ENCODE peak calls at places on chromosomes 7 and 10, in seven cellular contexts. O is H1; B is HEK293T; S is neural crest cell; D is aorta; P is stimulated activated CD8-positive, alpha-beta memory T cell treated with anti-CD3 and anti-CD28 coated beads, Interleukin-7, amount 100 ng/mL, for 4 hours; Y is ascending aorta. K is an unnamed sample.

GRCh38 chr10:126536148-126536547 is 134.3 kb downstream of the C10orf90 start:
- DNase-seq in O (no peak), B (no peak), S (no peak), D (no peak), P (no peak), Y (no peak), K (no peak)

GRCh38 chr7:100693312-100694195 is 496 bp downstream of the GIGYF1 start:
- DNase-seq in O (no peak), B (peak; percentile 42), S (no peak), D (peak; percentile 48), P (no peak), Y (no peak), K (peak; percentile 51)

GRCh38 chr10:79159785-79160184 is 91.0 kb downstream of the ZMIZ1 start:
- DNase-seq in O (no peak), B (no peak), S (no peak), D (peak; percentile 88), P (no peak), Y (peak; percentile 89), K (no peak)

GRCh38 chr10:86321568-86321967 is 45.0 kb downstream of the GRID1 start:
- DNase-seq in O (no peak), B (no peak), S (no peak), D (no peak), P (no peak), Y (peak; percentile 8), K (no peak)

GRCh38 chr7:132075573-132075972 is 500.7 kb downstream of the PLXNA4 start:
- DNase-seq in O (no peak), B (no peak), S (no peak), D (no peak), P (no peak), Y (peak; percentile 22), K (no peak)

GRCh38 chr7:83520706-83521105 is 128.2 kb downstream of the SEMA3E start:
- DNase-seq in O (no peak), B (no peak), S (no peak), D (no peak), P (no peak), Y (no peak), K (no peak)

GRCh38 chr7:156585926-156586325 is 54.6 kb upstream of the RNF32 start:
- DNase-seq in O (no peak), B (no peak), S (no peak), D (no peak), P (no peak), Y (no peak), K (no peak)

GRCh38 chr7:44693641-44694313 is 54.9 kb upstream of the ZMIZ2 start:
- DNase-seq in O (no peak), B (no peak), S (no peak), D (no peak), P (no peak), Y (no peak), K (no peak)

GRCh38 chr7:105776986-105777910 is 99.2 kb downstream of the ATXN7L1 start:
- DNase-seq in O (no peak), B (no peak), S (no peak), D (no peak), P (no peak), Y (no peak), K (no peak)

GRCh38 chr10:111087968-111088505 is 11.2 kb downstream of the ADRA2A start:
- DNase-seq in O (no peak), B (no peak), S (no peak), D (no peak), P (no peak), Y (no peak), K (no peak)

GRCh38 chr10:119337796-119338432 is 130.5 kb downstream of the GRK5 start:
- DNase-seq in O (no peak), B (no peak), S (no peak), D (no peak), P (no peak), Y (no peak), K (no peak)

GRCh38 chr10:84429926-84430520 is 101.6 kb downstream of the CCSER2 start:
- DNase-seq in O (peak; percentile 60), B (peak; percentile 59), S (peak; percentile 55), D (peak; percentile 57), P (peak; percentile 43), Y (peak; percentile 76), K (peak; percentile 79)

GRCh38 chr10:101011517-101012423 is 12.2 kb downstream of the LZTS2 start:
- DNase-seq in O (no peak), B (peak; percentile 67), S (no peak), D (no peak), P (no peak), Y (no peak), K (peak; percentile 68)

GRCh38 chr10:22544325-22545068 is 169.9 kb downstream of the PIP4K2A start:
- DNase-seq in O (no peak), B (no peak), S (no peak), D (no peak), P (no peak), Y (no peak), K (no peak)

GRCh38 chr10:127649642-127650041 is 87.3 kb upstream of the FOXI2 start:
- DNase-seq in O (peak; percentile 21), B (peak; percentile 42), S (peak; percentile 9), D (no peak), P (no peak), Y (no peak), K (peak; percentile 24)

GRCh38 chr7:139231513-139232376 is 708 bp downstream of the UBN2 start:
- DNase-seq in O (peak; percentile 3), B (peak; percentile 60), S (peak; percentile 14), D (peak; percentile 55), P (peak; percentile 6), Y (no peak), K (peak; percentile 42)

GRCh38 chr10:100670828-100671479 is 74.4 kb upstream of the PAX2 start:
- DNase-seq in O (no peak), B (peak; percentile 89), S (peak; percentile 57), D (no peak), P (peak; percentile 15), Y (no peak), K (peak; percentile 77)

GRCh38 chr10:119313645-119314044 is 106.3 kb downstream of the GRK5 start:
- DNase-seq in O (no peak), B (no peak), S (no peak), D (no peak), P (peak; percentile 55), Y (no peak), K (no peak)

GRCh38 chr7:12475362-12476063 is 71.8 kb upstream of the VWDE start:
- DNase-seq in O (no peak), B (no peak), S (no peak), D (no peak), P (no peak), Y (no peak), K (no peak)

GRCh38 chr10:101595591-101596433 is 7.7 kb downstream of the DPCD start:
- DNase-seq in O (no peak), B (peak; percentile 56), S (no peak), D (no peak), P (no peak), Y (no peak), K (no peak)

GRCh38 chr10:109978481-109978880 is 29.3 kb upstream of the ADD3 start:
- DNase-seq in O (no peak), B (peak; percentile 64), S (peak; percentile 33), D (no peak), P (peak; percentile 21), Y (no peak), K (peak; percentile 45)

GRCh38 chr10:13915710-13916109 is 328.9 kb downstream of the PRPF18 start:
- DNase-seq in O (no peak), B (no peak), S (peak; percentile 58), D (no peak), P (no peak), Y (peak; percentile 58), K (no peak)

GRCh38 chr10:77825965-77826364 is 100.6 kb downstream of the DLG5 start:
- DNase-seq in O (no peak), B (no peak), S (no peak), D (no peak), P (no peak), Y (no peak), K (no peak)

GRCh38 chr7:98571986-98572385 is 45.1 kb upstream of the NPTX2 start:
- DNase-seq in O (no peak), B (no peak), S (no peak), D (no peak), P (no peak), Y (no peak), K (no peak)

GRCh38 chr10:75939541-75939940 is 508.1 kb downstream of the LRMDA start:
- DNase-seq in O (no peak), B (no peak), S (no peak), D (no peak), P (no peak), Y (no peak), K (no peak)

K was measured in Caco-2.